ENCODE peak calls at places on chromosomes 4 and X, in four cellular contexts. J is NCI-H774; L is stimulated activated CD8-positive, alpha-beta memory T cell treated with anti-CD3 and anti-CD28 coated beads, Interleukin-15, amount 100 ng/mL, for 1 hour; Z is germinal center. Y is an unnamed sample.

GRCh38 chrX:7252013-7252610 is 104.2 kb upstream of the PUDP start:
- DNase-seq in J (no peak), Z (no peak), L (no peak), Y (no peak)

GRCh38 chr4:2006367-2006766 is 2.4 kb downstream of the NELFA start:
- DNase-seq in L (no peak), Z (no peak), J (no peak), Y (no peak)

GRCh38 chrX:120755066-120755846 is 120.4 kb downstream of the CT47B1 start:
- DNase-seq in Z (peak; percentile 31), J (peak; percentile 21), L (no peak), Y (no peak)

GRCh38 chr4:168440442-168441264 is 39.6 kb downstream of the DDX60L start:
- DNase-seq in J (no peak), L (no peak), Z (no peak), Y (no peak)

GRCh38 chr4:154004859-154005520 is 216.1 kb upstream of the SFRP2 start:
- DNase-seq in J (no peak), Z (no peak), L (no peak), Y (no peak)

GRCh38 chrX:49838374-49838773 is 9.3 kb downstream of the PAGE4 start:
- DNase-seq in J (no peak), L (no peak), Z (peak; percentile 2), Y (no peak)

GRCh38 chr4:82346126-82346525 is 27.7 kb downstream of the HNRNPD start:
- DNase-seq in L (no peak), Z (no peak), J (no peak), Y (no peak)

GRCh38 chrX:23228950-23229448 is 105.7 kb upstream of the PTCHD1 start:
- DNase-seq in L (no peak), J (no peak), Z (no peak), Y (no peak)

GRCh38 chr4:24754586-24754985 is 40.8 kb upstream of the SOD3 start:
- DNase-seq in Z (no peak), L (no peak), J (no peak), Y (no peak)

GRCh38 chr4:125315571-125316390 is 1.0 kb downstream of the FAT4 start:
- DNase-seq in J (no peak), L (no peak), Z (peak; percentile 3), Y (no peak)

GRCh38 chrX:152656087-152656486 is 18.4 kb downstream of the GABRQ start:
- DNase-seq in J (no peak), L (no peak), Z (no peak), Y (no peak)

GRCh38 chrX:72169008-72169728 is 12.4 kb upstream of the PIN4 start:
- DNase-seq in J (no peak), Z (no peak), L (no peak), Y (no peak)

GRCh38 chr4:14117575-14118228 is 490.2 kb upstream of the BOD1L1 start:
- DNase-seq in Z (no peak), J (no peak), L (no peak), Y (no peak)

GRCh38 chr4:2193321-2193720 is 48.6 kb downstream of the HAUS3 start:
- DNase-seq in L (no peak), J (no peak), Z (no peak), Y (no peak)

GRCh38 chr4:181293541-181293940 is 949.7 kb upstream of the TENM3 start:
- DNase-seq in J (no peak), Z (no peak), L (no peak), Y (no peak)

GRCh38 chr4:25559508-25559907 is 96.1 kb upstream of the SLC34A2 start:
- DNase-seq in J (no peak), Z (no peak), L (no peak), Y (no peak)

GRCh38 chr4:56619160-56619559 is 61.9 kb downstream of the HOPX start:
- DNase-seq in J (no peak), L (no peak), Z (no peak), Y (no peak)